ENCODE peak calls at places on chromosome 21, in nine cellular contexts. I, B, T, P, F, L, C, J and Z are unnamed samples.
A peak's percentile ranks its signal among the peaks of the same experiment; 100 is the strongest.

GRCh38 chr21:31078796-31079195 is 40.5 kb upstream of the KRTAP19-8 start:
- DNase-seq in T (no peak), B (no peak), C (no peak), I (no peak), P (no peak), L (no peak), F (peak; percentile 53), J (no peak), Z (no peak)

GRCh38 chr21:26404288-26404687 is 168.8 kb downstream of the CYYR1 start:
- DNase-seq in L (no peak), J (no peak), I (peak; percentile 7), F (no peak), T (no peak), P (no peak), B (no peak), C (no peak), Z (no peak)

GRCh38 chr21:35940074-35940927 is 120.0 kb downstream of the SETD4 start:
- DNase-seq in L (no peak), C (peak; percentile 85), F (peak; percentile 89), P (peak; percentile 35), I (peak; percentile 29), T (no peak), B (peak; percentile 32), J (peak; percentile 88), Z (peak; percentile 69)

GRCh38 chr21:21045538-21045937 is 47.3 kb downstream of the NCAM2 start:
- DNase-seq in F (no peak), T (no peak), C (no peak), I (no peak), L (no peak), P (no peak), B (no peak), J (no peak), Z (no peak)

GRCh38 chr21:37365657-37366487 is 701 bp upstream of the DYRK1A start:
- DNase-seq in T (no peak), P (peak; percentile 76), L (peak; percentile 82), C (peak; percentile 68), F (peak; percentile 79), I (peak; percentile 76), B (peak; percentile 79), J (peak; percentile 82), Z (peak; percentile 35)

GRCh38 chr21:38352536-38353219 is 95.9 kb downstream of the KCNJ15 start:
- DNase-seq in B (no peak), J (peak; percentile 89), T (no peak), C (peak; percentile 43), P (peak; percentile 59), L (no peak), I (peak; percentile 37), F (peak; percentile 80), Z (peak; percentile 73)

GRCh38 chr21:28419110-28419509 is 573.6 kb downstream of the LTN1 start:
- DNase-seq in F (peak; percentile 82), I (no peak), J (peak; percentile 19), C (no peak), T (no peak), P (no peak), L (no peak), B (no peak), Z (no peak)

GRCh38 chr21:37554661-37555379 is 188.2 kb downstream of the DYRK1A start:
- DNase-seq in T (no peak), I (no peak), L (peak; percentile 33), P (no peak), J (no peak), B (no peak), C (no peak), F (no peak), Z (no peak)

GRCh38 chr21:41509733-41510132 is 1.8 kb upstream of the TMPRSS2 start:
- DNase-seq in I (no peak), F (no peak), L (no peak), J (no peak), P (no peak), T (no peak), C (no peak), B (no peak), Z (no peak)

GRCh38 chr21:32940079-32941014 is 85.4 kb upstream of the OLIG2 start:
- DNase-seq in P (peak; percentile 41), J (peak; percentile 65), T (no peak), I (peak; percentile 27), C (peak; percentile 71), L (no peak), F (peak; percentile 69), B (no peak), Z (peak; percentile 35)

GRCh38 chr21:29078884-29079765 is 5.7 kb upstream of the CCT8 start:
- DNase-seq in C (peak; percentile 76), I (peak; percentile 43), L (no peak), J (no peak), P (no peak), F (no peak), B (no peak), T (no peak), Z (no peak)

GRCh38 chr21:38506606-38507331 is 8.5 kb upstream of the ERG start:
- DNase-seq in C (peak; percentile 64), F (peak; percentile 17), I (no peak), L (no peak), J (no peak), P (peak; percentile 61), T (no peak), B (no peak), Z (no peak)

GRCh38 chr21:41387042-41387819 is 25.4 kb downstream of the MX2 start:
- DNase-seq in P (no peak), C (no peak), B (no peak), J (no peak), I (no peak), F (no peak), L (no peak), T (no peak), Z (no peak)

GRCh38 chr21:31198575-31198974 is 145.5 kb downstream of the TIAM1 start:
- DNase-seq in B (no peak), P (no peak), I (no peak), C (peak; percentile 61), J (peak; percentile 74), L (no peak), F (peak; percentile 75), T (no peak), Z (peak; percentile 54)

GRCh38 chr21:32817206-32817605 is 45.7 kb upstream of the PAXBP1 start:
- DNase-seq in C (no peak), T (no peak), B (no peak), I (no peak), L (no peak), F (no peak), J (no peak), P (peak; percentile 59), Z (no peak)

DNA sequence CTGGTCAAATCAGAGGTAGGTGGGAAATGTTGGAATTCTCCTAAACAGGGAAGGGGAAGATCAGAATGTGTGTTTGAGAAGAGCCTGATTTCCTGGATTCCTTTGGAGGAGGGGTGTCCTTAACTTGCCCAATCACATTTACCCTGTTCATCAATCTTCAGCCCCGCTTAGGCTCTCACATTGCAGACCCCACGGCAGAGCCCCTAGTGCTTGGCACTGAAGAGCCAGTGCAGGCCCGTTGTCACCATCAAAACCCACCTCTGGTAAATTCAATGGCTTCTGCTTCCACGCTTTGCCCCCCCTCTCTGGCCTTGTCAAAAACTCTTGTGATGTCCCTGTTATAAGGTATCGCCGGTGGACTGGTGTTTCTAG is 2.3 kb downstream of the AGPAT3 start:
- DNase-seq in T (no peak), J (no peak), F (no peak), L (no peak), B (no peak), I (no peak), C (no peak), P (no peak), Z (no peak)
- H3K4me3 ChIP-seq in T (no peak overlapping the region), J (no peak overlapping the region), F (no peak overlapping the region), L (peak overlapping the region; percentile 82), B (no peak overlapping the region), I (no peak overlapping the region), C (no peak overlapping the region), P (peak overlapping the region; percentile 96), Z (no peak overlapping the region)

GRCh38 chr21:46318464-46318845 is 5.2 kb downstream of the C21orf58 start:
- DNase-seq in J (no peak), I (no peak), B (no peak), C (no peak), L (no peak), T (no peak), F (no peak), P (no peak), Z (no peak)

GRCh38 chr21:46319192-46319591 is 4.5 kb downstream of the C21orf58 start:
- DNase-seq in C (no peak), P (no peak), L (no peak), I (no peak), F (no peak), J (no peak), T (no peak), B (no peak), Z (no peak)

GRCh38 chr21:46317710-46318463 is 5.8 kb downstream of the C21orf58 start:
- DNase-seq in I (peak; percentile 40), T (no peak), L (no peak), C (no peak), B (no peak), F (no peak), J (no peak), P (peak; percentile 59), Z (no peak)

GRCh38 chr21:46322351-46323226 is 1.1 kb downstream of the C21orf58 start:
- DNase-seq in L (no peak), P (no peak), T (no peak), C (peak; percentile 57), I (no peak), F (peak; percentile 45), B (no peak), J (peak; percentile 77), Z (peak; percentile 27)

GRCh38 chr21:46320331-46320801 is 3.3 kb downstream of the C21orf58 start:
- DNase-seq in L (no peak), P (no peak), F (peak; percentile 6), T (no peak), B (no peak), J (no peak), C (no peak), I (no peak), Z (no peak)
- H3K4me3 ChIP-seq in L (no peak overlapping the region), P (no peak overlapping the region), F (no peak overlapping the region), T (no peak overlapping the region), B (no peak overlapping the region), J (no peak overlapping the region), C (peak overlapping the region; percentile 73), I (no peak overlapping the region), Z (no peak overlapping the region)

DNA sequence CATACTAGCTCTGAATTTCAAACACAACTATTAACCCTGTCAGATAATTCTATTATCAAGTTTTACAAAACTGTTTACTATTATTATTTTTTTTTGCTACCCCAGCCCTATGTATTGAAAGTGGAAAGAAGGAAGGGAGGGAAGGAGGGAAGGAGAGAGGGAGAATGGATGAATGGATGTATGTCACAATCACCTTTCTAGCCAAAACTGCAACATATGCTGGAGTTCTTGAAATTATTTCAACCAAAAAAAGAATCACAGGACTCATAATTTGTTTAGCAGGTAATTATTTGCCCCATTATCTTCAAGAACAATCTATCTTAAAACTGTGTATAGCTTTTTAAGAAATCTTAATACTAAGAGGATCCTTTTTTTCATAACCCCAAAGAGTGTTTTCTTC is 5.4 kb downstream of the NRIP1 start:
- DNase-seq in T (no peak), F (no peak), L (no peak), P (no peak), C (no peak), J (no peak), B (no peak), I (no peak), Z (no peak)
- H3K4me3 ChIP-seq in T (no peak overlapping the region), F (no peak overlapping the region), L (no peak overlapping the region), P (no peak overlapping the region), C (no peak overlapping the region), J (peak overlapping the region; percentile 96), B (no peak overlapping the region), I (no peak overlapping the region), Z (no peak overlapping the region)

DNA sequence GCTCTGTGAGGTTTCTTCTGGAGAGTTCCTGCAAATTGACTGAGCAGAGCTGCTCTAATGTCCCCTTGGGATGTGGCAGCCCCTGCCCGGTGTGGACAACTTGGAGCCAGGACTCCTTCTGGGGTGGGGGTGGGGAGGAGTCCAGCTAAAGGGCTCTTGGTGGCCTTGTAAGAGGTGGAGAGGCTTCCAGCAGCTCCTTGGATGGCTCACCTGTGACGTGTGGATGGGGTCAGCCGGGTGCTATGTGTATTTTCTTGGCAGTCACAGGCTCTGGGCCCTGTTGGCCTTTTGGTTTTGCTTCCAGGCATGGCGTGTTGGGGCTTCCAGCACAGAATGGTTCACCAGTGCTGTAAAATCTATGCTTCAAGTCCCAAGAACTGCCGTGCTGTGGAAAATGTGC is 38.2 kb downstream of the TRAPPC10 start:
- DNase-seq in P (no peak), L (no peak), F (no peak), T (no peak), C (no peak), B (no peak), J (no peak), I (no peak), Z (no peak)
- H3K4me3 ChIP-seq in P (no peak overlapping the region), L (no peak overlapping the region), F (no peak overlapping the region), T (no peak overlapping the region), C (no peak overlapping the region), B (no peak overlapping the region), J (no peak overlapping the region), I (no peak overlapping the region), Z (no peak overlapping the region)